ENCODE peak calls at places on chromosomes 11 and 22, in eight cellular contexts. One of them, this sample, is unnamed.

GRCh38 chr22:46065733-46066454 is 84.4 kb upstream of the PPARA start:
- DNase-seq in MV-4-11: no peak
- DNase-seq in hypothalamus: no peak
- DNase-seq in stimulated activated CD4-positive, alpha-beta T cell treated with anti-CD3 and anti-CD28 coated beads, Interleukin-2, amount 100 ng/mL, for 24 hours: no peak
- DNase-seq in HS-27A: peak; percentile 27
- DNase-seq in IMR-90: no peak
- DNase-seq in HCT116: no peak
- DNase-seq in KBM-7: peak; percentile 58
- DNase-seq in this sample: no peak

GRCh38 chr11:34514050-34514449 is 456 bp upstream of the ELF5 start:
- DNase-seq in MV-4-11: no peak
- DNase-seq in hypothalamus: no peak
- DNase-seq in stimulated activated CD4-positive, alpha-beta T cell treated with anti-CD3 and anti-CD28 coated beads, Interleukin-2, amount 100 ng/mL, for 24 hours: no peak
- DNase-seq in HS-27A: no peak
- DNase-seq in IMR-90: no peak
- DNase-seq in HCT116: no peak
- DNase-seq in KBM-7: no peak
- DNase-seq in this sample: no peak

GRCh38 chr11:106420686-106421085 is 343.2 kb downstream of the AASDHPPT start:
- DNase-seq in MV-4-11: no peak
- DNase-seq in hypothalamus: no peak
- DNase-seq in stimulated activated CD4-positive, alpha-beta T cell treated with anti-CD3 and anti-CD28 coated beads, Interleukin-2, amount 100 ng/mL, for 24 hours: no peak
- DNase-seq in HS-27A: no peak
- DNase-seq in IMR-90: no peak
- DNase-seq in HCT116: no peak
- DNase-seq in KBM-7: no peak
- DNase-seq in this sample: no peak

GRCh38 chr11:61756452-61757212 is 4.2 kb downstream of the MYRF start:
- DNase-seq in MV-4-11: peak; percentile 47
- DNase-seq in hypothalamus: no peak
- DNase-seq in stimulated activated CD4-positive, alpha-beta T cell treated with anti-CD3 and anti-CD28 coated beads, Interleukin-2, amount 100 ng/mL, for 24 hours: no peak
- DNase-seq in HS-27A: no peak
- DNase-seq in IMR-90: peak; percentile 50
- DNase-seq in HCT116: peak; percentile 56
- DNase-seq in KBM-7: no peak
- DNase-seq in this sample: no peak

GRCh38 chr22:43262990-43263644 is 76.2 kb upstream of the TTLL12 start:
- DNase-seq in MV-4-11: peak; percentile 45
- DNase-seq in hypothalamus: no peak
- DNase-seq in stimulated activated CD4-positive, alpha-beta T cell treated with anti-CD3 and anti-CD28 coated beads, Interleukin-2, amount 100 ng/mL, for 24 hours: peak; percentile 36
- DNase-seq in HS-27A: no peak
- DNase-seq in IMR-90: no peak
- DNase-seq in HCT116: no peak
- DNase-seq in KBM-7: no peak
- DNase-seq in this sample: no peak

GRCh38 chr11:2951235-2952110 is 22.3 kb upstream of the PHLDA2 start:
- DNase-seq in MV-4-11: peak; percentile 37
- DNase-seq in hypothalamus: no peak
- DNase-seq in stimulated activated CD4-positive, alpha-beta T cell treated with anti-CD3 and anti-CD28 coated beads, Interleukin-2, amount 100 ng/mL, for 24 hours: no peak
- DNase-seq in HS-27A: no peak
- DNase-seq in IMR-90: peak; percentile 69
- DNase-seq in HCT116: no peak
- DNase-seq in KBM-7: no peak
- DNase-seq in this sample: no peak

GRCh38 chr22:38871360-38872171 is 450 bp downstream of the CBX6 start:
- DNase-seq in MV-4-11: no peak
- DNase-seq in hypothalamus: no peak
- DNase-seq in stimulated activated CD4-positive, alpha-beta T cell treated with anti-CD3 and anti-CD28 coated beads, Interleukin-2, amount 100 ng/mL, for 24 hours: peak; percentile 44
- DNase-seq in HS-27A: no peak
- DNase-seq in IMR-90: no peak
- DNase-seq in HCT116: no peak
- DNase-seq in KBM-7: peak; percentile 6
- DNase-seq in this sample: no peak

GRCh38 chr11:134355656-134356055 is 23.9 kb downstream of the GLB1L2 start:
- DNase-seq in MV-4-11: no peak
- DNase-seq in hypothalamus: no peak
- DNase-seq in stimulated activated CD4-positive, alpha-beta T cell treated with anti-CD3 and anti-CD28 coated beads, Interleukin-2, amount 100 ng/mL, for 24 hours: no peak
- DNase-seq in HS-27A: no peak
- DNase-seq in IMR-90: no peak
- DNase-seq in HCT116: no peak
- DNase-seq in KBM-7: no peak
- DNase-seq in this sample: no peak

GRCh38 chr11:108663154-108663877 is 1.6 kb upstream of the DDX10 start:
- DNase-seq in MV-4-11: no peak
- DNase-seq in hypothalamus: no peak
- DNase-seq in stimulated activated CD4-positive, alpha-beta T cell treated with anti-CD3 and anti-CD28 coated beads, Interleukin-2, amount 100 ng/mL, for 24 hours: no peak
- DNase-seq in HS-27A: no peak
- DNase-seq in IMR-90: no peak
- DNase-seq in HCT116: no peak
- DNase-seq in KBM-7: no peak
- DNase-seq in this sample: no peak

GRCh38 chr11:117528061-117528780 is 200.6 kb downstream of the CEP164 start:
- DNase-seq in MV-4-11: no peak
- DNase-seq in hypothalamus: no peak
- DNase-seq in stimulated activated CD4-positive, alpha-beta T cell treated with anti-CD3 and anti-CD28 coated beads, Interleukin-2, amount 100 ng/mL, for 24 hours: no peak
- DNase-seq in HS-27A: no peak
- DNase-seq in IMR-90: no peak
- DNase-seq in HCT116: no peak
- DNase-seq in KBM-7: no peak
- DNase-seq in this sample: no peak

GRCh38 chr11:35305670-35306382 is 113.5 kb downstream of the SLC1A2 start:
- DNase-seq in MV-4-11: peak; percentile 64
- DNase-seq in hypothalamus: no peak
- DNase-seq in stimulated activated CD4-positive, alpha-beta T cell treated with anti-CD3 and anti-CD28 coated beads, Interleukin-2, amount 100 ng/mL, for 24 hours: peak; percentile 26
- DNase-seq in HS-27A: no peak
- DNase-seq in IMR-90: peak; percentile 56
- DNase-seq in HCT116: peak; percentile 13
- DNase-seq in KBM-7: peak; percentile 47
- DNase-seq in this sample: no peak

GRCh38 chr11:75350743-75351540 is 519 bp downstream of the ARRB1 start:
- DNase-seq in MV-4-11: peak; percentile 45
- DNase-seq in hypothalamus: no peak
- DNase-seq in stimulated activated CD4-positive, alpha-beta T cell treated with anti-CD3 and anti-CD28 coated beads, Interleukin-2, amount 100 ng/mL, for 24 hours: peak; percentile 49
- DNase-seq in HS-27A: no peak
- DNase-seq in IMR-90: peak; percentile 46
- DNase-seq in HCT116: no peak
- DNase-seq in KBM-7: peak; percentile 71
- DNase-seq in this sample: no peak

GRCh38 chr11:116189378-116190170 is 583.2 kb downstream of the BUD13 start:
- DNase-seq in MV-4-11: no peak
- DNase-seq in hypothalamus: no peak
- DNase-seq in stimulated activated CD4-positive, alpha-beta T cell treated with anti-CD3 and anti-CD28 coated beads, Interleukin-2, amount 100 ng/mL, for 24 hours: no peak
- DNase-seq in HS-27A: no peak
- DNase-seq in IMR-90: no peak
- DNase-seq in HCT116: no peak
- DNase-seq in KBM-7: no peak
- DNase-seq in this sample: no peak

GRCh38 chr11:44904261-44905080 is 46.2 kb downstream of the TP53I11 start:
- DNase-seq in MV-4-11: no peak
- DNase-seq in hypothalamus: no peak
- DNase-seq in stimulated activated CD4-positive, alpha-beta T cell treated with anti-CD3 and anti-CD28 coated beads, Interleukin-2, amount 100 ng/mL, for 24 hours: no peak
- DNase-seq in HS-27A: no peak
- DNase-seq in IMR-90: no peak
- DNase-seq in HCT116: no peak
- DNase-seq in KBM-7: no peak
- DNase-seq in this sample: no peak